ENCODE peak calls at places on chromosomes 4 and X, in five cellular contexts. J is NT2/D1, C is tibial artery, S is adipocyte, R is fibroblast of the aortic adventitia. I is an unnamed sample.

GRCh38 chr4:40702800-40703151 is 47.0 kb upstream of the NSUN7 start:
- DNase-seq in J (no peak), C (no peak), S (no peak), R (no peak), I (no peak)

GRCh38 chr4:108830509-108831244 is 67.8 kb upstream of the ETNPPL start:
- DNase-seq in J (no peak), C (no peak), S (no peak), R (no peak), I (peak)

GRCh38 chr4:150126880-150127236 is 48.6 kb downstream of the DCLK2 start:
- DNase-seq in J (no peak), C (no peak), S (peak), R (peak), I (no peak)

GRCh38 chr4:105632599-105632998 is 75.9 kb downstream of the INTS12 start:
- DNase-seq in J (no peak), C (no peak), S (no peak), R (no peak), I (no peak)

GRCh38 chr4:103306870-103307345 is 108.8 kb upstream of the CENPE start:
- DNase-seq in J (peak), C (no peak), S (peak), R (peak), I (no peak)

GRCh38 chrX:133859336-133859735 is 126.1 kb downstream of the GPC3 start:
- DNase-seq in J (no peak), C (no peak), S (no peak), R (no peak), I (no peak)

GRCh38 chrX:30513284-30513683 is 64.3 kb downstream of the TASL start:
- DNase-seq in J (no peak), C (no peak), S (peak), R (peak), I (no peak)

GRCh38 chr4:77141964-77142641 is 14.9 kb upstream of the CCNG2 start:
- DNase-seq in J (no peak), C (no peak), S (no peak), R (no peak), I (no peak)

GRCh38 chr4:153222162-153222789 is 18.0 kb downstream of the TRIM2 start:
- DNase-seq in J (no peak), C (peak), S (peak), R (peak), I (peak)

GRCh38 chr4:55546633-55547460 is at the start of gene CLOCK:
- DNase-seq in J (peak), C (peak), S (peak), R (peak), I (peak)

GRCh38 chrX:9519546-9520210 is 54.8 kb downstream of the TBL1X start:
- DNase-seq in J (no peak), C (no peak), S (no peak), R (peak), I (no peak)

GRCh38 chr4:85909851-85910250 is 434.9 kb downstream of the ARHGAP24 start:
- DNase-seq in J (no peak), C (no peak), S (no peak), R (no peak), I (peak)

GRCh38 chrX:43349363-43349762 is 306.7 kb upstream of the MAOA start:
- DNase-seq in J (peak), C (no peak), S (peak), R (peak), I (no peak)

GRCh38 chr4:52780206-52780605 is 29.0 kb upstream of the ERVMER34-1 start:
- DNase-seq in J (no peak), C (no peak), S (peak), R (peak), I (peak)

GRCh38 chr4:181443003-181443402 is 800.2 kb upstream of the TENM3 start:
- DNase-seq in J (no peak), C (no peak), S (no peak), R (no peak), I (no peak)

GRCh38 chr4:5712517-5712916 is 1.5 kb downstream of the EVC start:
- DNase-seq in J (no peak), C (no peak), S (no peak), R (peak), I (no peak)

GRCh38 chr4:123748806-123749205 is 352.2 kb downstream of the SPRY1 start:
- DNase-seq in J (no peak), C (no peak), S (no peak), R (no peak), I (no peak)

GRCh38 chr4:24273148-24273547 is 311.2 kb downstream of the DHX15 start:
- DNase-seq in J (no peak), C (no peak), S (no peak), R (no peak), I (no peak)

GRCh38 chrX:50068293-50068568 is 132.6 kb downstream of the AKAP4 start:
- DNase-seq in J (no peak), C (no peak), S (no peak), R (no peak), I (no peak)

GRCh38 chrX:94107981-94108380 is 434.0 kb downstream of the FAM133A start:
- DNase-seq in J (no peak), C (no peak), S (no peak), R (no peak), I (no peak)

GRCh38 chr4:69617083-69617694 is 22.3 kb downstream of the UGT2A2 start:
- DNase-seq in J (peak), C (no peak), S (peak), R (peak), I (no peak)

GRCh38 chr4:77095101-77095826 is 19.5 kb upstream of the CCNI start:
- DNase-seq in J (no peak), C (peak), S (peak), R (peak), I (peak)

GRCh38 chr4:10024303-10024702 is 3.0 kb upstream of the SLC2A9 start:
- DNase-seq in J (no peak), C (peak), S (no peak), R (no peak), I (no peak)

GRCh38 chr4:187387709-187388108 is 607.9 kb upstream of the ZFP42 start:
- DNase-seq in J (no peak), C (no peak), S (peak), R (no peak), I (no peak)

GRCh38 chr4:121253961-121254360 is 89.8 kb upstream of the TNIP3 start:
- DNase-seq in J (no peak), C (no peak), S (no peak), R (no peak), I (no peak)

GRCh38 chrX:145502670-145503069 is 255.4 kb downstream of the SPANXN1 start:
- DNase-seq in J (no peak), C (no peak), S (no peak), R (no peak), I (no peak)
- H3K4me3 ChIP-seq in J (no peak), C (no peak), S (no peak), R (no peak), I (no peak)

DNA sequence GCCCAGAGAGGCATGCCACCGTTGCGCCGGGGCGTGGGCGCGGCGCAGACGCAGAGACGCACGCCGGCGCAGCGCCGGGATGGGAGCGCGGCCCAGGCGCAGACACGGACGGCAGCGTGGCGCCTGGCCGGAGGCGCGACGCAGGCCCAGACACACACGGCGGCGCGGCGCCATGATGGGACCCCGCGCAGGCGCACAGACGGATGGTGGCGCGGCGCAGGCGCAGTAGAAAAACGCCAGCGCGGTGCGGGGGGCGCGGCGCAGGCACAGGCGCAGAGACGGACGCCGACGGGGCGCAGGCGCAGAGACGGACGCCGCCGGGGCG is 42.6 kb upstream of the ZNF595 start:
- DNase-seq in J (no peak), C (no peak), S (no peak), R (no peak), I (no peak)
- H3K4me3 ChIP-seq in J (no peak), C (no peak), S (no peak), R (no peak), I (no peak)

GRCh38 chrX:107632291-107632690 is 4.0 kb downstream of the PRPS1 start:
- DNase-seq in J (no peak), C (no peak), S (peak), R (peak), I (no peak)
- H3K4me3 ChIP-seq in J (no peak), C (no peak), S (peak), R (no peak), I (no peak)

GRCh38 chrX:40153335-40154221 is 55.8 kb upstream of the BCOR start:
- DNase-seq in J (no peak), C (no peak), S (peak), R (no peak), I (peak)
- H3K4me3 ChIP-seq in J (peak), C (peak), S (peak), R (peak), I (peak)

DNA sequence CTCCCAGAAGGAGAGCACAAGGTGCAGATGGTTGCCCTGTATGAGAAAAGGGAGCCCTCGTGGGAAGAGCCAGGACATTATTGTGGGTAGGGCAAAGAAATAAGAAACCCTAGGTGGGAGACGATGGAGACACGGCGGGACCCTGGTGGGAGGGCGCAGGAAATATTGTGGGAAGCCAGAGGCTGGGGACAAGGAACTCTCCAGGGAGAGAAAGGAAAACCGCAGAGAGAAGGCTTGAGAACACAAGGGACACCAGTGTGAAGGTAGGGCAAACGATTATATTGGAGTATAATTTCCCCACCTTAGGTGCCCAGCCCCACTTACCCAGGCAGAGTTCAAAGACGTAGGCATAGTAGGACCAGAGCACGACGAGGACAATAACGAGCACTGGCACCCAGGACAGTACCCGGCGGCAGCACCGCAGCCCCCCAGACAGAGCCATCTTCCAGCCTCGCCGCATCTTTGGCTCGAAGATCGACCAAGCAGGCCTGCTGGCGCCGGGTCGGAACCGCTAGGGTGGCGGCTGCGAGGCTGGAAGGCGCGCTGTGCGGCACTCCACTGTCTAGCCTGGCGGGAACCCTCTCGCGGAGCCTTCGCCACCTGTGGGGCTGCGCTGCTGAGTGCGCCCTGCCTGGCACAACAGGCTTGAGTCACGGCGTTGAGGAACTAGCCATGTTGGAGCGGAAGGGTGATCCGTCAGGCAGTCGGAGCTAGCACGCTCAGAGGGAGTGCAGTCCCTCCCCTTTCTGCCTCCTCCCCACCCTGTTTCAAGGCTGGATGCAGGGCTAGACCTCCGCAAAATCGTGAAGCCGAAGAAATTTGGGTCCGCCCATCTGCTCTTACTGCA is at the start of gene ZDHHC15:
- DNase-seq in J (peak), C (peak), S (peak), R (no peak), I (peak)
- H3K4me3 ChIP-seq in J (peak), C (peak), S (peak), R (peak), I (peak)

GRCh38 chrX:48021026-48021900 is 14.5 kb downstream of the SPACA5 start:
- DNase-seq in J (peak), C (peak), S (peak), R (peak), I (peak)
- H3K4me3 ChIP-seq in J (peak), C (peak), S (peak), R (peak), I (peak)

GRCh38 chrX:71052721-71053120 is 15.4 kb downstream of the SNX12 start:
- DNase-seq in J (no peak), C (no peak), S (no peak), R (no peak), I (no peak)

GRCh38 chrX:71060127-71060526 is 8.0 kb downstream of the SNX12 start:
- DNase-seq in J (no peak), C (no peak), S (no peak), R (no peak), I (no peak)

GRCh38 chrX:71058116-71058515 is 10.0 kb downstream of the SNX12 start:
- DNase-seq in J (no peak), C (no peak), S (no peak), R (no peak), I (no peak)

GRCh38 chrX:71053217-71053621 is 14.9 kb downstream of the SNX12 start:
- DNase-seq in J (no peak), C (no peak), S (no peak), R (no peak), I (no peak)

GRCh38 chrX:71056857-71057256 is 11.3 kb downstream of the SNX12 start:
- DNase-seq in J (no peak), C (no peak), S (peak), R (peak), I (no peak)
- H3K4me3 ChIP-seq in J (no peak), C (no peak), S (no peak), R (no peak), I (no peak)

DNA sequence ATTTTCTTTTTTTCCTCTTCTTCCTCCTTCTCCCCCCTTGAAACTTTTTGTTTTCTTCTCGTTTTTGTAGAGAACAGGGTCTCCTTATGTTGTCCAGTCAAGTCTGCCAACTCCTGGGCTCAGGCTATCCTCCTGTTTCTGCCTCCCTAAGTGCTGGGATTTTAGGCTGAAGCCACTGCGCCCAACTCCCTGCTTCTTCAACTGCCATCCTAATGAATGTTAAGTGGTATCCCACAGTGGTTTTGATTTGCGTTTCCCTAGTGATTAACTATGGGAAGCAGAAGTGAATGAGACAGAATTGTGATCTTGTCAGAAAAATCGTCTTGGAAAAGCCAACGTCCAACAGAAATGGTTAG is 999 bp upstream of the ADD1 start:
- DNase-seq in J (no peak), C (no peak), S (no peak), R (no peak), I (no peak)
- H3K4me3 ChIP-seq in J (peak), C (peak), S (peak), R (peak), I (peak)

DNA sequence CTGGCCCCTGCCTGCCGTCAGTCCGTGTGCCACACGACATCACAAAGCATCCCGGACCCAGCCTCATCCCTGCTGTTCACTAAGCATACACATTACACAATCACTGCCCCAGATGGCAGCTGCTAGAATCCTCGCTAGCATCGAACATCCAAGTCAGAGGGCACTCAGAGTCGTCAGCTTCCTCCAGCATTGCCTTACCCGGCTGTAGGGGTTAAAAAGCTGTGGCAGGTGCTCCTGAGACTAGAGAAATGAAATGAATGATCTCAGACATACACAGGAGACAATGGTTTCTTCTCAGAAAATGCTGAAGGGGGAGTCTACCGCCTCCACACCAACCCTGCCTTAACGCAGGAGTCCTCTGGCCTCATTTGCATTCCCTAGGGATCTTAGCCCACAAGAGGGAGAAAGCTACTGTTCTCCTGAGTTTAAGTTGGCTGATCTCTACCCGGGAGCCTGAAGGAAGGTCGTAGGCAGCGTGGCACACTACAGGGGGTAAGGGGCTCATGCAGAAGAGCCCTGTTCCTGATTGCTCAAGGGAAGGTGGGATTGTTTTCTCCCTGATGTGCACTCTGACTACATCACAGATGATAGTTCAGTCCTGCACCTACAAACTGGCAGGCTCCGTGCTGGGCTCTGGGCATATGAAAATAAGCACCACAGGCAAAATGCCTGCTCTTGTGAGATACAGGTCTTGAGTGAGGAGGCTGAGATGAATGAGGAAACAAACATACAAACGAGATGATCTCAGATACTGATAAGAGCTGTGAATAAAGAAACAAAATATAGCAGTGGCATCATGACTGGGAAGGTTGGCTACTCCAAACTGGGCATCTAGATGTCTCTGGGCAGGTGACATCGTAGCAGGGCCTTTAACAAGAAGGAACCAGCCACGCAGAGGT is 2.6 kb upstream of the KIAA0232 start:
- DNase-seq in J (no peak), C (no peak), S (no peak), R (no peak), I (no peak)
- H3K4me3 ChIP-seq in J (no peak), C (no peak), S (no peak), R (no peak), I (no peak)

DNA sequence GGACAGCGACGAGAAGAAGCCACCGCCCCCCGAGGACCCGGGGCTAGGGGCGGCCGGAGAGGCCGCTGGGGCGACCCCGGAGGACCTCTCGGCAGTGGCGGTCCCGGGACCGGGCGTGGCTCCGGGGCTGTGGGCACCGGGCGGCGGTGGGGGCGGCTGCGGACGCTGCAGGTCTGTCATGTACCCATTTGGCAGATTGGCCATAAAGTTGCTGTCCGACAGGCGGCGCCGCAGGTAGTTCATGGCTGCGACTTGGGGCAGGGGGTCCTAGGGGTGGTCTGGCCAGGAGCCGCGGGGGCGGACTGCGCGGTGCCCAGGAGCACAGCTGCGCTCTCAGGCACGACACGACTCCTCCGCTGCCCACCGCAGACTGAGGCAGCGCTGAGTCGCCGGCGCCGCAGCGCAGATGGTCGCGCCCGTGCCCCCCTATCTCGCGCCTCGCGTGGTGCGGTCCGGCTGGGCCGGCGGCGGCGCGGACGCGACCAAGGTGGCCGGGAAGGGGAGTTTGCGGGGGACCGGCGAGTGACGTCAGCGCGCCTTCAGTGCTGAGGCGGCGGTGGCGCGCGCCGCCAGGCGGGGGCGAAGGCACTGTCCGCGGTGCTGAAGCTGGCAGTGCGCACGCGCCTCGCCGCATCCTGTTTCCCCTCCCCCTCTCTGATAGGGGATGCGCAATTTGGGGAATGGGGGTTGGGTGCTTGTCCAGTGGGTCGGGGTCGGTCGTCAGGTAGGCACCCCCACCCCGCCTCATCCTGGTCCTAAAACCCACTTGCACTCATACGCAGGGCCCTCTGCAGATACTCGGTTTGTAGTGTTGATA is at the start of gene SYN1:
- DNase-seq in J (peak), C (peak), S (peak), R (peak), I (peak)
- H3K4me3 ChIP-seq in J (peak), C (peak), S (peak), R (peak), I (peak)

I was measured in left ventricle myocardium inferior.